ENCODE peak calls at places on chromosomes 13 and 19, in eight cellular contexts. P is CD4-positive, alpha-beta memory T cell; N is psoas muscle; K is AG04450; E is ovary; G is cardiac muscle cell; A is PC-9; X is mammary epithelial cell. S is an unnamed sample. For H3K9me3, the result is how much of the 10 kb centered on the place peaks cover.

GRCh38 chr19:38647368-38647965 is at the start of gene ACTN4:
- DNase-seq in G (peak), A (peak), N (peak), X (peak), E (peak), P (peak), K (peak), S (peak)

GRCh38 chr13:84131249-84131648 is 249.0 kb upstream of the SLITRK1 start:
- DNase-seq in N (no peak), P (no peak), A (no peak), E (no peak), K (no peak), X (no peak), G (no peak), S (no peak)

GRCh38 chr19:48859711-48860572 is 8.5 kb downstream of the PLEKHA4 start:
- DNase-seq in N (no peak), E (no peak), P (no peak), K (no peak), A (no peak), G (no peak), X (no peak), S (no peak)

GRCh38 chr13:40648040-40648439 is 18.4 kb downstream of the FOXO1 start:
- DNase-seq in N (no peak), P (no peak), E (no peak), G (no peak), A (no peak), K (no peak), X (no peak), S (no peak)

GRCh38 chr13:34466301-34466700 is 475.8 kb upstream of the NBEA start:
- DNase-seq in X (peak), G (no peak), E (no peak), K (no peak), N (no peak), A (no peak), P (no peak), S (no peak)

GRCh38 chr13:112771877-112772538 is 82.2 kb downstream of the ATP11A start:
- DNase-seq in G (no peak), P (no peak), K (no peak), N (no peak), E (no peak), A (no peak), X (no peak), S (no peak)

GRCh38 chr13:40504641-40505040 is 161.8 kb downstream of the FOXO1 start:
- DNase-seq in A (no peak), N (no peak), G (no peak), P (no peak), X (no peak), E (no peak), K (no peak), S (no peak)

GRCh38 chr13:45101327-45102018 is 18.8 kb upstream of the GTF2F2 start:
- DNase-seq in A (no peak), G (no peak), E (no peak), P (no peak), K (no peak), X (no peak), N (no peak), S (no peak)

GRCh38 chr19:30064776-30065494 is 122.9 kb downstream of the URI1 start:
- DNase-seq in G (no peak), X (no peak), E (no peak), K (no peak), A (no peak), N (no peak), P (no peak), S (no peak)

GRCh38 chr13:72457151-72457550 is 270.3 kb downstream of the MZT1 start:
- DNase-seq in N (no peak), X (no peak), K (no peak), P (no peak), G (no peak), A (no peak), E (no peak), S (no peak)

GRCh38 chr19:36101550-36102327 is 9.2 kb upstream of the OVOL3 start:
- DNase-seq in P (no peak), X (no peak), E (no peak), N (no peak), A (peak), G (no peak), K (no peak), S (no peak)

GRCh38 chr19:28319208-28319607 is 893.7 kb downstream of the UQCRFS1 start:
- DNase-seq in K (no peak), G (no peak), P (no peak), N (no peak), E (no peak), X (no peak), A (no peak), S (no peak)

GRCh38 chr19:39737929-39738328 is at the start of gene CLC:
- DNase-seq in K (no peak), E (no peak), A (no peak), X (no peak), P (no peak), N (no peak), G (no peak), S (no peak)

GRCh38 chr19:39738809-39739208 is 980 bp upstream of the CLC start:
- DNase-seq in N (no peak), X (no peak), P (no peak), E (no peak), K (no peak), A (no peak), G (no peak), S (no peak)

GRCh38 chr19:39735688-39736087 is 2.1 kb downstream of the CLC start:
- DNase-seq in N (no peak), G (no peak), P (no peak), E (no peak), A (no peak), X (no peak), K (no peak), S (no peak)

GRCh38 chr19:39736088-39736487 is 1.7 kb downstream of the CLC start:
- DNase-seq in N (no peak), P (no peak), E (no peak), X (no peak), K (no peak), G (no peak), A (no peak), S (no peak)

GRCh38 chr19:39737351-39737750 is 478 bp downstream of the CLC start:
- DNase-seq in G (no peak), A (no peak), N (no peak), K (no peak), X (no peak), E (no peak), P (no peak), S (no peak)
- H3K4me3 ChIP-seq in G (no peak), A (no peak), N (no peak), K (no peak), X (no peak), E (no peak), P (no peak), S (no peak)

GRCh38 chr19:44156475-44156874 is 8.4 kb upstream of the ZNF226 start:
- DNase-seq in E (no peak), N (no peak), X (no peak), K (no peak), A (no peak), G (no peak), P (no peak), S (no peak)
- H3K9me3 ChIP-seq in E (half or more), N (half or more), X (under half), K (under half), A (half or more), G (under half), P (under half), S (under half)

DNA sequence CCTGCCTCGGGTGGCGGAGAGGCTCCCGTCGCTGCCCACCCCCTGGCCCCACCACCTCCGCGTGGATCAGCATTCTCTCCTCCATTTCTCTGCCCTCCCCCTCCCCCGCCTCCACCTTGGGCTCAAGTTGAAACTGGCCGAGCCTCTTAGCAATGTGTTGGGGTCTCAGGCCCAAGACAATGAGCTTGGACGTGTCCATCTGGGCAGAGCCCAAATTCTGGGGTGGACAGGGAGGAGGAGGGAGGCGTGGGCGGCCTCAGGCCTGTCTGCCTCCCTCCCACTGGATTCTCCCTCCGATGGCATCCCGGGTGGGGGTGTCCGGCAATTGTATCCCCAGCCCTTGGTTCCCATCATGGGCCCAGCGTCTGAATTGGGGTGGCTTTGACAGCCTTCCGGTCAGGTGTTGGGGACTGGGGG is 1.2 kb downstream of the CELF5 start:
- DNase-seq in P (no peak), A (no peak), G (no peak), X (no peak), E (no peak), N (no peak), K (no peak), S (no peak)
- H3K27ac ChIP-seq in P (no peak), A (no peak), G (no peak), X (no peak), E (no peak), N (no peak), K (no peak), S (no peak)

GRCh38 chr19:44635581-44636438 is 7.9 kb upstream of the PVR start:
- DNase-seq in K (no peak), E (no peak), X (no peak), P (no peak), N (no peak), G (no peak), A (no peak), S (no peak)
- H3K4me3 ChIP-seq in K (no peak), E (no peak), X (no peak), P (no peak), N (no peak), G (no peak), A (no peak), S (no peak)

S was measured in effector memory CD4-positive, alpha-beta T cell.